ENCODE peak calls at places on chromosomes 12 and 14, in four cellular contexts. G is WTC11, E is SK-N-SH, V is K562. F is an unnamed sample.

GRCh38 chr12:4064008-4064407 is 190.8 kb upstream of the PARP11 start:
- DNase-seq in V (no peak), E (no peak), G (no peak), F (no peak)

GRCh38 chr12:57101892-57102695 is 9.1 kb downstream of the STAT6 start:
- DNase-seq in V (peak; percentile 66), E (peak; percentile 40), G (no peak), F (peak; percentile 99)

GRCh38 chr14:38039526-38039925 is 168.2 kb upstream of the SSTR1 start:
- DNase-seq in E (no peak), G (no peak), V (no peak), F (no peak)

GRCh38 chr12:56188786-56189335 is 422 bp downstream of the SMARCC2 start:
- DNase-seq in V (peak; percentile 89), E (peak; percentile 87), G (peak; percentile 74), F (no peak)

GRCh38 chr12:7383157-7383556 is 60.8 kb downstream of the CD163L1 start:
- DNase-seq in V (no peak), G (no peak), E (no peak), F (no peak)

GRCh38 chr14:93175492-93175891 is 9.2 kb downstream of the MOAP1 start:
- DNase-seq in G (no peak), V (no peak), E (no peak), F (no peak)

GRCh38 chr12:57209916-57210315 is 6.7 kb upstream of the NXPH4 start:
- DNase-seq in E (no peak), V (no peak), G (no peak), F (no peak)

GRCh38 chr14:49918709-49919108 is 25.8 kb downstream of the ARF6 start:
- DNase-seq in V (no peak), E (no peak), G (no peak), F (no peak)

GRCh38 chr14:101222362-101223090 is 319.0 kb upstream of the RTL1 start:
- DNase-seq in V (no peak), G (no peak), E (no peak), F (no peak)

GRCh38 chr12:46825526-46826414 is at the start of gene SLC38A4:
- DNase-seq in V (no peak), E (peak; percentile 34), G (peak; percentile 68), F (peak; percentile 40)

GRCh38 chr12:15278816-15279658 is 43.3 kb upstream of the PTPRO start:
- DNase-seq in G (no peak), E (peak; percentile 63), V (no peak), F (no peak)

GRCh38 chr14:27553820-27554219 is 956.0 kb upstream of the NOVA1 start:
- DNase-seq in G (no peak), V (no peak), E (no peak), F (no peak)

GRCh38 chr12:1929985-1930815 is 11.7 kb upstream of the CACNA2D4 start:
- DNase-seq in G (no peak), V (no peak), E (peak; percentile 16), F (no peak)

GRCh38 chr12:123762715-123763052 is 583 bp downstream of the DNAH10 start:
- DNase-seq in G (no peak), E (no peak), V (no peak), F (no peak)

GRCh38 chr12:56530390-56531055 is 8.9 kb downstream of the RBMS2 start:
- DNase-seq in V (no peak), G (no peak), E (no peak), F (no peak)

GRCh38 chr14:28599191-28599590 is 167.4 kb upstream of the FOXG1 start:
- DNase-seq in G (no peak), V (no peak), E (no peak), F (no peak)

GRCh38 chr12:41697161-41697560 is 447.5 kb downstream of the GXYLT1 start:
- DNase-seq in V (no peak), E (no peak), G (no peak), F (no peak)

GRCh38 chr12:115451785-115452736 is 768.1 kb upstream of the TBX3 start:
- DNase-seq in G (peak; percentile 64), E (peak; percentile 88), V (peak; percentile 49), F (peak; percentile 66)

GRCh38 chr14:102776761-102777710 is at the start of gene TRAF3:
- DNase-seq in V (peak; percentile 89), E (peak; percentile 93), G (peak; percentile 48), F (no peak)

GRCh38 chr12:52267699-52268098 is 6.7 kb upstream of the KRT86 start:
- DNase-seq in E (no peak), V (no peak), G (no peak), F (no peak)
- TF ChIP-seq FOXJ3 in E (no peak), V (no peak), G (no peak), F (no peak)

GRCh38 chr14:99730876-99731351 is 46.8 kb downstream of the CYP46A1 start:
- DNase-seq in V (no peak), E (no peak), G (peak; percentile 10), F (no peak)
- TF ChIP-seq FOXJ3 in V (no peak), E (no peak), G (no peak), F (no peak)

DNA sequence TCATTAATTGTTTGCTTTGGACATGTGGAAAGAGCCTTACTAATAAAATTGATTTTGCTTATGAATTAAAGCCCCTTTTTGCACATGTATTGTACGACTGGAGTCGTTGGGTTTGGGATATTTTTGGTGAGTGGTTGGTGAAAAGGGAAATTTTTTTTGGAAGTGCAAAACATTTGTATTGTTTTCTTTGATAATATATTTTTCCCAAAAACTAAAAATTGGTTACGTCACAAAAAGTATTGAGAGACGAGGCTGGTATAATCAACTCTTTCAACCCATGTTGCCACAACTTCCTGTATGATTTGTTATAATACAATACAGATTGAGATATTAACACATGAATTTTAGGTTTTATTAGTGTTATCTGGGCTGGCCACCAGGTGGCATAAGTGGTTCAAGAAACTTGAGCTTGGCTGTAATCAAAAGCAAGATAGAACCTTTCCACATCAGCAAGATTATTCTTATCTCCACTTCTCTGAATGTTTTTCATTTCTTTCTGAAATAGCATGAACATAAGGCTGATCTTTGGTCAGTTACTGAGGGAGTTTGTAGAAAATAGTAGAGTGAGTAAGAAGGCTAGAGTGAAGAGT is 8.7 kb downstream of the NGDN start:
- DNase-seq in G (peak; percentile 49), V (peak; percentile 27), E (peak; percentile 39), F (peak; percentile 77)
- TF ChIP-seq FOXJ3 in G (no peak), V (no peak), E (no peak), F (no peak)

GRCh38 chr12:70267550-70267949 is 24.3 kb downstream of the CNOT2 start:
- DNase-seq in V (no peak), E (no peak), G (no peak), F (no peak)
- TF ChIP-seq FOXJ3 in V (no peak), E (no peak), G (no peak), F (no peak)

GRCh38 chr14:96653597-96653996 is 143.6 kb upstream of the VRK1 start:
- DNase-seq in G (no peak), V (no peak), E (no peak), F (no peak)
- TF ChIP-seq FOXJ3 in G (no peak), V (no peak), E (no peak), F (no peak)

DNA sequence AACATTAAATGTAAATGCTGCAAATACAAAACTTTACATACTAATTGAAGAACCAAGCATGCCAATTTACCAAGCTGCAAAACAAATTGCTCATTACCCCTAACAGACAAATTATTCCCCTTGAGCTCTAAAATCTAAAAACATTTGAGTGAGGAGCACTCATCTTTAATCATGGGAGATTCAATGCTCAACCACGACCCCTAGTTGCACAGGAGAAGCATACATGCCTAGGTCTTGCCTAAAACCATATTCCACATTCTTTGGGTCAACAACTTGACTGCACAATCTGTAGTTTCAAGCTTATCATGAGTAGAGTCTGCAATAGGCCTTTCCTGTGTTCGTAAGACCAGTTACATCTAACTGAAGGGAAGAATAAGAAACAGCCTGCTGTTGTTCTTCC is 69.7 kb downstream of the MGAT4C start:
- DNase-seq in V (no peak), G (no peak), E (no peak), F (peak; percentile 1)
- TF ChIP-seq FOXJ3 in V (no peak), G (no peak), E (no peak), F (no peak)

GRCh38 chr12:69904761-69905160 is 79.7 kb downstream of the MYRFL start:
- DNase-seq in E (no peak), V (no peak), G (no peak), F (no peak)
- TF ChIP-seq FOXJ3 in E (no peak), V (no peak), G (no peak), F (no peak)

GRCh38 chr12:106248177-106248848 is 493 bp upstream of the CKAP4 start:
- DNase-seq in V (no peak), E (no peak), G (peak; percentile 53), F (peak; percentile 19)

GRCh38 chr12:106247731-106248176 is at the start of gene CKAP4:
- DNase-seq in G (peak; percentile 65), V (peak; percentile 67), E (peak; percentile 95), F (peak; percentile 30)

GRCh38 chr12:106251636-106252035 is 3.8 kb upstream of the CKAP4 start:
- DNase-seq in E (no peak), G (no peak), V (no peak), F (no peak)

GRCh38 chr12:106248849-106249371 is 1.1 kb upstream of the CKAP4 start:
- DNase-seq in G (no peak), E (no peak), V (no peak), F (no peak)

GRCh38 chr12:106249411-106250135 is 1.8 kb upstream of the CKAP4 start:
- DNase-seq in E (no peak), G (no peak), V (no peak), F (no peak)
- TF ChIP-seq FOXJ3 in E (no peak), G (no peak), V (no peak), F (no peak)

GRCh38 chr12:111312016-111312415 is 56.9 kb downstream of the PHETA1 start:
- DNase-seq in G (no peak), E (no peak), V (no peak), F (no peak)

GRCh38 chr12:111313833-111314259 is 55.0 kb downstream of the PHETA1 start:
- DNase-seq in E (peak; percentile 93), G (peak; percentile 90), V (peak; percentile 90), F (peak; percentile 59)

GRCh38 chr12:111314949-111315539 is 53.9 kb downstream of the PHETA1 start:
- DNase-seq in V (no peak), E (no peak), G (no peak), F (no peak)

GRCh38 chr12:111311011-111311410 is 57.9 kb downstream of the PHETA1 start:
- DNase-seq in E (no peak), G (no peak), V (no peak), F (no peak)

DNA sequence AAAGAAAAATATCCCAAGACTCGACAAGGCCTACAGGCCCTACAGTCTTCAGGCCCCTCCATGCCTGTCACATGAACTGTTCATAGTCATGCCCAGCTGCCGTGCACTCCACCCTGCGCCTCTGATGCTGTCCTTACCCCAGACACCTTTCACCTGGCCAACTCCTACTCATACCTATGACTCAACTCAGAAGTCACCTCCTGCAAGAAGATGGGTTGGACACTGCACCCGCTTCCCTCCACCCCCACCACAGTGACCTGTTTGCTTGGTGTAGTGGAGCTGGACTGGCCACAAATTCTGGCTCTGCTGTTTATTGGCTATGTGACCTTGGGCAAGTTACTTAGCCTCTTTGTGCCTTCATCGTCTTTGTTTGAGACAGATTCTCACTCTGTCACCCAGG is 56.2 kb downstream of the PHETA1 start:
- DNase-seq in V (no peak), G (no peak), E (no peak), F (no peak)
- TF ChIP-seq FOXJ3 in V (no peak), G (no peak), E (no peak), F (no peak)

F was measured in HepG2.